ENCODE peak calls at places on chromosome 22, in five cellular contexts. F is AG10803, O is AG04450, E is Peyer's patch, M is mesendoderm. T is an unnamed sample.
A peak's percentile ranks its signal among the peaks of the same experiment; 100 is the strongest.

GRCh38 chr22:17882162-17882561 is 107.9 kb upstream of the BID start:
- DNase-seq in F (no peak), O (no peak), E (no peak), M (no peak), T (no peak)

GRCh38 chr22:33853200-33854097 is 66.8 kb downstream of the LARGE1 start:
- DNase-seq in F (peak; percentile 77), O (no peak), E (peak; percentile 81), M (no peak), T (peak; percentile 84)

GRCh38 chr22:46053563-46054090 is 76.7 kb upstream of the WNT7B start:
- DNase-seq in F (peak; percentile 64), O (no peak), E (peak; percentile 87), M (no peak), T (peak; percentile 94)

GRCh38 chr22:35434061-35434750 is 34.3 kb downstream of the MCM5 start:
- DNase-seq in F (no peak), O (no peak), E (no peak), M (peak; percentile 45), T (no peak)

GRCh38 chr22:20194681-20195593 is 44.1 kb upstream of the CCDC188 start:
- DNase-seq in F (no peak), O (no peak), E (no peak), M (no peak), T (no peak)

GRCh38 chr22:22710719-22711531 is 66.5 kb downstream of the GGTLC2 start:
- DNase-seq in F (peak; percentile 24), O (no peak), E (peak; percentile 93), M (peak; percentile 37), T (peak; percentile 92)

GRCh38 chr22:20615021-20615420 is 107.6 kb downstream of the MED15 start:
- DNase-seq in F (peak; percentile 9), O (no peak), E (no peak), M (no peak), T (no peak)

GRCh38 chr22:46750861-46751260 is 11.6 kb upstream of the TBC1D22A start:
- DNase-seq in F (no peak), O (no peak), E (peak; percentile 75), M (no peak), T (no peak)

GRCh38 chr22:46640293-46640692 is 20.1 kb downstream of the GRAMD4 start:
- DNase-seq in F (no peak), O (no peak), E (no peak), M (no peak), T (no peak)

GRCh38 chr22:49294656-49295464 is 532.8 kb downstream of the BRD1 start:
- DNase-seq in F (no peak), O (no peak), E (no peak), M (no peak), T (peak; percentile 48)

GRCh38 chr22:17914474-17914873 is 109.9 kb downstream of the MICAL3 start:
- DNase-seq in F (peak; percentile 52), O (no peak), E (peak; percentile 6), M (no peak), T (no peak)

GRCh38 chr22:40345271-40345670 is 1.0 kb upstream of the ADSL start:
- DNase-seq in F (peak; percentile 11), O (no peak), E (peak; percentile 73), M (no peak), T (no peak)

GRCh38 chr22:42468841-42469240 is 36.6 kb upstream of the NFAM1 start:
- DNase-seq in F (peak; percentile 12), O (no peak), E (no peak), M (no peak), T (no peak)

GRCh38 chr22:27241430-27242110 is 560.0 kb downstream of the MN1 start:
- DNase-seq in F (peak; percentile 64), O (no peak), E (no peak), M (no peak), T (peak; percentile 83)

GRCh38 chr22:19691721-19692341 is 22.5 kb upstream of the SEPTIN5 start:
- DNase-seq in F (peak; percentile 59), O (peak; percentile 26), E (peak; percentile 45), M (peak; percentile 83), T (peak; percentile 56)

GRCh38 chr22:39151329-39151975 is 1.0 kb downstream of the CBX7 start:
- DNase-seq in F (no peak), O (no peak), E (peak; percentile 47), M (no peak), T (peak; percentile 80)
- H3K4me3 ChIP-seq in F (peak overlapping the region; percentile 71), O (peak overlapping the region; percentile 65), E (peak overlapping the region; percentile 77), M (no peak overlapping the region), T (peak overlapping the region; percentile 79)

GRCh38 chr22:44326549-44326881 is 13.8 kb upstream of the SHISAL1 start:
- DNase-seq in F (peak; percentile 42), O (no peak), E (no peak), M (no peak), T (no peak)
- H3K4me3 ChIP-seq in F (peak overlapping the region; percentile 71), O (peak overlapping the region; percentile 68), E (no peak overlapping the region), M (no peak overlapping the region), T (peak overlapping the region; percentile 67)

DNA sequence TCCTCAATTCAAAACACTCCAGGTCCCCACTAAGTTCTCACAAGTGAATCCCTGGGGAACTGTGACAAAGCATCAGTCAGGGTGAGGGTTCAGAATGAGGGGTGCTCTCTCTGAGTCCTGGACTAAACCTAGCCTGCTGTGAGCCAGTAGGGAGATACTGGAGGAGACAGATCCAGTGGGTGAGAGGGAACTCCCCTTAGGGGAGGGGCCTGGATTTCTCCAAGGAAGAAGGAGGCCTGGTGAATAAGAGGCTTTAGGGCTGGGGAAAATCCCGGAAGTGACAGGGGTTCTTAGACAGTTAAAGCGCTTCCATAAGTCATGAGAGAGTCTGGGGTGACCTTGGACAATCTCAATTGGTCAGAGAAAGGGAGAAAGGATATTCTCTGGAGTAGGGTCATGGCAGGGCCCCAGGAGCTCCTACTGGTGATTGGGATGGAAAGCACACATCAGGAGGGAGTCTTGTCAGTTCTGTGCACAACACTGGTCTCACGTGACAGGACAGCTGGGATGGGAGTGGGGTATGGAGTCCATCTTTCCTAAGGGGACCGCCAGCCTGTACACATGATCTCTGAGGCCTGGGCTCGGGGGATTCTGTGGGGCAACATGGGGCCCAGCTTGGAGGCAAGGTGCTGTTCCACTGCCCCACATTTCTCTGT is 1.5 kb downstream of the TBC1D10A start:
- DNase-seq in F (peak; percentile 87), O (no peak), E (peak; percentile 82), M (peak; percentile 32), T (no peak)
- H3K4me3 ChIP-seq in F (peak overlapping the region; percentile 84), O (peak overlapping the region; percentile 83), E (peak overlapping the region; percentile 96), M (no peak overlapping the region), T (peak overlapping the region; percentile 98)

GRCh38 chr22:24181996-24182560 is 791 bp downstream of the SUSD2 start:
- DNase-seq in F (no peak), O (no peak), E (no peak), M (no peak), T (peak; percentile 72)
- H3K4me3 ChIP-seq in F (no peak overlapping the region), O (no peak overlapping the region), E (peak overlapping the region; percentile 24), M (no peak overlapping the region), T (no peak overlapping the region)

GRCh38 chr22:39314251-39314971 is 5.0 kb downstream of the RPL3 start:
- DNase-seq in F (no peak), O (no peak), E (no peak), M (peak; percentile 61), T (no peak)

GRCh38 chr22:39313258-39314001 is 6.0 kb downstream of the RPL3 start:
- DNase-seq in F (no peak), O (no peak), E (no peak), M (no peak), T (no peak)

GRCh38 chr22:39316440-39317083 is 2.9 kb downstream of the RPL3 start:
- DNase-seq in F (peak; percentile 94), O (peak; percentile 81), E (peak; percentile 84), M (peak; percentile 95), T (peak; percentile 87)

GRCh38 chr22:39317084-39317755 is 2.2 kb downstream of the RPL3 start:
- DNase-seq in F (no peak), O (no peak), E (peak; percentile 74), M (no peak), T (no peak)

GRCh38 chr22:39315389-39315788 is 4.0 kb downstream of the RPL3 start:
- DNase-seq in F (no peak), O (no peak), E (no peak), M (no peak), T (no peak)
- H3K4me3 ChIP-seq in F (peak overlapping the region; percentile 94), O (peak overlapping the region; percentile 47), E (no peak overlapping the region), M (no peak overlapping the region), T (no peak overlapping the region)

DNA sequence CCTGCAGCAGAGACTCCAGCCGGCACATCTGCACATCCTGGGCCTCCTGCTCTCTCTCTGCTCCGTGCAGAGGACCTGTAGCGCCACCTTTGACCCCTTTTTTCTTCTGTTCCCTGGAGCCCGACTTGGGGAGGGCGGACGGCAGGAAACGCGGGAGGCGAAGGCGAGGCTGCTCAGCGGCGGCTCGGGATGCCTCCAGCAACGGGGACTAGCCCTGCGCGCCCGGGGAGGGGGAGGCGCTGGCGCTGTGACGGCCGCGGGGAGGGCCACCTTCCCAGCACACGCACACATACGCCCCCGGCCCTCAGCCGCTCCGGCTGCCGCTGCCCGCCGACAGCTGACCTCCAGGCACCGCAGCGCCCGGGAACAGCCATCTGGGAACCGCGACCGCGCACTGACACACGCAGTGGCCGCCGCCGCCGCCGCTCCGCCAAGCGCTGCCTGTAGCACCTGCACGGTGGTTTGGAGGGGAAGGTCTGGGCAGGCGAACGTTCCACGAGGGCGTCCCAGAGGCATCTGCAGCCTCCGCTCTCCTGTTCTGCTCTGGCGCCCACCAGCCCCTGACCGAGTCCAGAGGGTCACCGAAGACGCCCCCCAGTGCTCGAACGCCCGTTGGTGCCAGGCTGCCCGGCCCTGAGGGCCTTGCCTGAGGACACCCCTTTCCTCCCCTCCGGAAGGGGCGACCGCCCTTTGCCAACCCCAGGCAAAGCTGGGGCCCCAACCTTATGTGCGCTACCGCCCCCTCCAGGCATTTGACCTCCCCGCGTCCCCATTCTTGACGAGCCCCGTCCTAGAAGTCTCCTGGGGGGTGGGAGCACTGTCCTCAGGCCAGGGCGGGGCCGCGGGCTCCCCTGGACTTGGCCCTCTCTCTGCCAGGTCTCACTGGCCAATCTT is 16.9 kb upstream of the C22orf42 start:
- DNase-seq in F (no peak), O (no peak), E (no peak), M (peak; percentile 57), T (no peak)
- H3K4me3 ChIP-seq in F (no peak overlapping the region), O (no peak overlapping the region), E (no peak overlapping the region), M (no peak overlapping the region), T (no peak overlapping the region)

DNA sequence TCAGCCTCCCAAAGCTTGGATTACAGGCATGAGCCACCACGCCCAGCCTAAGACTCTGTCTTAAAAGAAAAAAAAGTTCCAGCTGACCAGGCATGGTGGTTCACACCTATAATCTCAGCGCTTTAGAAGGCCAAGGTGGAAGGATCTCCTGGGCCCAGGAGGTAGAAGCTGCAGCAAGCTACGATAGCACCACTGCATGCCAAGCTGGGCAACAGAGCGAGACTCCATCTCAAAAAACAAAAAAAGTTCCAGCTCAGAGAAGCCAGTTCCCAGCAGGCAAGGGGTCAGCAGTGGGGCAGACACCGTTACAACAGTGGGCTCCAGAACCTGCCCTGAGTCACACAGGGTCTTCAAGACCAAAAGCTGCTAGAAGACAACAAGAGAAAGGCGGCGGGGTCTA is 3.3 kb downstream of the TMEM184B start:
- DNase-seq in F (no peak), O (no peak), E (no peak), M (no peak), T (no peak)
- H3K4me3 ChIP-seq in F (no peak overlapping the region), O (no peak overlapping the region), E (no peak overlapping the region), M (no peak overlapping the region), T (no peak overlapping the region)

GRCh38 chr22:29578462-29578861 is 2.5 kb downstream of the NIPSNAP1 start:
- DNase-seq in F (no peak), O (no peak), E (no peak), M (no peak), T (no peak)

GRCh38 chr22:29580200-29580810 is 608 bp downstream of the NIPSNAP1 start:
- DNase-seq in F (no peak), O (no peak), E (no peak), M (peak; percentile 29), T (peak; percentile 74)

GRCh38 chr22:29584975-29585374 is 4.1 kb upstream of the NIPSNAP1 start:
- DNase-seq in F (no peak), O (no peak), E (no peak), M (no peak), T (no peak)

GRCh38 chr22:29581799-29582198 is 886 bp upstream of the NIPSNAP1 start:
- DNase-seq in F (no peak), O (no peak), E (peak; percentile 55), M (no peak), T (no peak)
- H3K4me3 ChIP-seq in F (no peak overlapping the region), O (no peak overlapping the region), E (peak overlapping the region; percentile 68), M (no peak overlapping the region), T (peak overlapping the region; percentile 94)